ENCODE peak calls at places on chromosome 15, in ten cellular contexts. One of them, this sample, is unnamed.

GRCh38 chr15:28106294-28107110 is 7.4 kb upstream of the OCA2 start:
- DNase-seq in gastrocnemius medialis: no peak
- DNase-seq in right lobe of liver: no peak
- DNase-seq in esophagus squamous epithelium: no peak
- DNase-seq in breast epithelium: no peak
- DNase-seq in Peyer's patch: no peak
- DNase-seq in A549: peak; percentile 51
- DNase-seq in NB4: peak; percentile 25
- DNase-seq in adrenal gland: no peak
- DNase-seq in K562: no peak
- DNase-seq in this sample: no peak

GRCh38 chr15:68231102-68231818 is 1.7 kb upstream of the CLN6 start:
- DNase-seq in gastrocnemius medialis: no peak
- DNase-seq in right lobe of liver: no peak
- DNase-seq in esophagus squamous epithelium: no peak
- DNase-seq in breast epithelium: no peak
- DNase-seq in Peyer's patch: no peak
- DNase-seq in A549: no peak
- DNase-seq in NB4: no peak
- DNase-seq in adrenal gland: peak; percentile 65
- DNase-seq in K562: no peak
- DNase-seq in this sample: no peak

GRCh38 chr15:64583983-64584382 is 123.6 kb downstream of the ZNF609 start:
- DNase-seq in gastrocnemius medialis: no peak
- DNase-seq in right lobe of liver: no peak
- DNase-seq in esophagus squamous epithelium: no peak
- DNase-seq in breast epithelium: no peak
- DNase-seq in Peyer's patch: no peak
- DNase-seq in A549: no peak
- DNase-seq in NB4: no peak
- DNase-seq in adrenal gland: no peak
- DNase-seq in K562: no peak
- DNase-seq in this sample: no peak

GRCh38 chr15:65211157-65211982 is at the start of gene CILP:
- DNase-seq in gastrocnemius medialis: peak; percentile 69
- DNase-seq in right lobe of liver: no peak
- DNase-seq in esophagus squamous epithelium: no peak
- DNase-seq in breast epithelium: no peak
- DNase-seq in Peyer's patch: no peak
- DNase-seq in A549: no peak
- DNase-seq in NB4: no peak
- DNase-seq in adrenal gland: no peak
- DNase-seq in K562: no peak
- DNase-seq in this sample: no peak

GRCh38 chr15:70508561-70509281 is 254.6 kb downstream of the UACA start:
- DNase-seq in gastrocnemius medialis: peak; percentile 37
- DNase-seq in right lobe of liver: no peak
- DNase-seq in esophagus squamous epithelium: no peak
- DNase-seq in breast epithelium: no peak
- DNase-seq in Peyer's patch: no peak
- DNase-seq in A549: peak; percentile 99
- DNase-seq in NB4: peak; percentile 52
- DNase-seq in adrenal gland: no peak
- DNase-seq in K562: no peak
- DNase-seq in this sample: no peak

GRCh38 chr15:56969265-56969895 is 50.9 kb downstream of the TCF12 start:
- DNase-seq in gastrocnemius medialis: no peak
- DNase-seq in right lobe of liver: no peak
- DNase-seq in esophagus squamous epithelium: no peak
- DNase-seq in breast epithelium: no peak
- DNase-seq in Peyer's patch: no peak
- DNase-seq in A549: no peak
- DNase-seq in NB4: no peak
- DNase-seq in adrenal gland: no peak
- DNase-seq in K562: no peak
- DNase-seq in this sample: no peak

GRCh38 chr15:74144153-74144775 is 13.9 kb downstream of the ISLR2 start:
- DNase-seq in gastrocnemius medialis: no peak
- DNase-seq in right lobe of liver: no peak
- DNase-seq in esophagus squamous epithelium: no peak
- DNase-seq in breast epithelium: no peak
- DNase-seq in Peyer's patch: no peak
- DNase-seq in A549: peak; percentile 46
- DNase-seq in NB4: peak; percentile 46
- DNase-seq in adrenal gland: no peak
- DNase-seq in K562: peak; percentile 49
- DNase-seq in this sample: no peak

GRCh38 chr15:28978661-28979060 is 92.9 kb downstream of the APBA2 start:
- DNase-seq in gastrocnemius medialis: no peak
- DNase-seq in right lobe of liver: no peak
- DNase-seq in esophagus squamous epithelium: no peak
- DNase-seq in breast epithelium: no peak
- DNase-seq in Peyer's patch: no peak
- DNase-seq in A549: no peak
- DNase-seq in NB4: no peak
- DNase-seq in adrenal gland: no peak
- DNase-seq in K562: no peak
- DNase-seq in this sample: no peak

GRCh38 chr15:31135523-31135922 is 34.0 kb upstream of the TRPM1 start:
- DNase-seq in gastrocnemius medialis: no peak
- DNase-seq in right lobe of liver: no peak
- DNase-seq in esophagus squamous epithelium: no peak
- DNase-seq in breast epithelium: no peak
- DNase-seq in Peyer's patch: no peak
- DNase-seq in A549: no peak
- DNase-seq in NB4: peak; percentile 26
- DNase-seq in adrenal gland: no peak
- DNase-seq in K562: peak; percentile 9
- DNase-seq in this sample: no peak

GRCh38 chr15:63069616-63069952 is 27.0 kb downstream of the TPM1 start:
- DNase-seq in gastrocnemius medialis: no peak
- DNase-seq in right lobe of liver: no peak
- DNase-seq in esophagus squamous epithelium: no peak
- DNase-seq in breast epithelium: no peak
- DNase-seq in Peyer's patch: no peak
- DNase-seq in A549: no peak
- DNase-seq in NB4: no peak
- DNase-seq in adrenal gland: no peak
- DNase-seq in K562: no peak
- DNase-seq in this sample: no peak

GRCh38 chr15:73596214-73596613 is 37.0 kb downstream of the NPTN start:
- DNase-seq in gastrocnemius medialis: no peak
- DNase-seq in right lobe of liver: no peak
- DNase-seq in esophagus squamous epithelium: no peak
- DNase-seq in breast epithelium: no peak
- DNase-seq in Peyer's patch: no peak
- DNase-seq in A549: no peak
- DNase-seq in NB4: no peak
- DNase-seq in adrenal gland: no peak
- DNase-seq in K562: no peak
- DNase-seq in this sample: no peak

GRCh38 chr15:29756358-29757267 is 65.7 kb downstream of the TJP1 start:
- DNase-seq in gastrocnemius medialis: no peak
- DNase-seq in right lobe of liver: no peak
- DNase-seq in esophagus squamous epithelium: no peak
- DNase-seq in breast epithelium: no peak
- DNase-seq in Peyer's patch: no peak
- DNase-seq in A549: no peak
- DNase-seq in NB4: no peak
- DNase-seq in adrenal gland: no peak
- DNase-seq in K562: no peak
- DNase-seq in this sample: no peak

GRCh38 chr15:51971353-51972133 is at the start of gene LEO1:
- DNase-seq in gastrocnemius medialis: peak; percentile 91
- DNase-seq in right lobe of liver: peak; percentile 93
- DNase-seq in esophagus squamous epithelium: peak; percentile 68
- DNase-seq in breast epithelium: peak; percentile 85
- DNase-seq in Peyer's patch: peak; percentile 86
- DNase-seq in A549: peak; percentile 99
- DNase-seq in NB4: peak; percentile 98
- DNase-seq in adrenal gland: peak; percentile 96
- DNase-seq in K562: peak; percentile 96
- DNase-seq in this sample: peak; percentile 64
- TF ChIP-seq POLR2A in gastrocnemius medialis: peak; percentile 10
- TF ChIP-seq POLR2A in right lobe of liver: peak; percentile 63
- TF ChIP-seq POLR2A in esophagus squamous epithelium: no peak
- TF ChIP-seq POLR2A in breast epithelium: peak; percentile 22
- TF ChIP-seq POLR2A in Peyer's patch: peak; percentile 55
- TF ChIP-seq POLR2A in A549: peak; percentile 93
- TF ChIP-seq POLR2A in NB4: peak; percentile 93
- TF ChIP-seq POLR2A in adrenal gland: peak; percentile 73
- TF ChIP-seq POLR2A in K562: peak; percentile 96
- TF ChIP-seq POLR2A in this sample: peak; percentile 91

GRCh38 chr15:88620995-88621772 is at the start of gene AEN:
- DNase-seq in gastrocnemius medialis: peak; percentile 96
- DNase-seq in right lobe of liver: peak; percentile 98
- DNase-seq in esophagus squamous epithelium: peak; percentile 80
- DNase-seq in breast epithelium: peak; percentile 97
- DNase-seq in Peyer's patch: peak; percentile 97
- DNase-seq in A549: peak; percentile 98
- DNase-seq in NB4: peak; percentile 97
- DNase-seq in adrenal gland: peak; percentile 98
- DNase-seq in K562: peak; percentile 96
- DNase-seq in this sample: peak; percentile 74
- TF ChIP-seq POLR2A in gastrocnemius medialis: peak; percentile 69
- TF ChIP-seq POLR2A in right lobe of liver: peak; percentile 80
- TF ChIP-seq POLR2A in esophagus squamous epithelium: no peak
- TF ChIP-seq POLR2A in breast epithelium: no peak
- TF ChIP-seq POLR2A in Peyer's patch: peak; percentile 36
- TF ChIP-seq POLR2A in A549: peak; percentile 65
- TF ChIP-seq POLR2A in NB4: peak; percentile 60
- TF ChIP-seq POLR2A in adrenal gland: peak; percentile 36
- TF ChIP-seq POLR2A in K562: peak; percentile 77
- TF ChIP-seq POLR2A in this sample: peak; percentile 52

GRCh38 chr15:90876046-90876445 is 7.7 kb downstream of the FURIN start:
- DNase-seq in gastrocnemius medialis: no peak
- DNase-seq in right lobe of liver: no peak
- DNase-seq in esophagus squamous epithelium: no peak
- DNase-seq in breast epithelium: no peak
- DNase-seq in Peyer's patch: peak; percentile 41
- DNase-seq in A549: no peak
- DNase-seq in NB4: no peak
- DNase-seq in adrenal gland: no peak
- DNase-seq in K562: no peak
- DNase-seq in this sample: no peak

GRCh38 chr15:90875549-90875981 is 7.2 kb downstream of the FURIN start:
- DNase-seq in gastrocnemius medialis: no peak
- DNase-seq in right lobe of liver: no peak
- DNase-seq in esophagus squamous epithelium: no peak
- DNase-seq in breast epithelium: no peak
- DNase-seq in Peyer's patch: no peak
- DNase-seq in A549: no peak
- DNase-seq in NB4: no peak
- DNase-seq in adrenal gland: no peak
- DNase-seq in K562: no peak
- DNase-seq in this sample: no peak

GRCh38 chr15:90872481-90873184 is 4.2 kb downstream of the FURIN start:
- DNase-seq in gastrocnemius medialis: peak; percentile 63
- DNase-seq in right lobe of liver: no peak
- DNase-seq in esophagus squamous epithelium: no peak
- DNase-seq in breast epithelium: no peak
- DNase-seq in Peyer's patch: peak; percentile 45
- DNase-seq in A549: no peak
- DNase-seq in NB4: peak; percentile 83
- DNase-seq in adrenal gland: no peak
- DNase-seq in K562: peak; percentile 77
- DNase-seq in this sample: peak; percentile 79

GRCh38 chr15:90873488-90873997 is 5.2 kb downstream of the FURIN start:
- DNase-seq in gastrocnemius medialis: no peak
- DNase-seq in right lobe of liver: no peak
- DNase-seq in esophagus squamous epithelium: no peak
- DNase-seq in breast epithelium: no peak
- DNase-seq in Peyer's patch: no peak
- DNase-seq in A549: no peak
- DNase-seq in NB4: no peak
- DNase-seq in adrenal gland: no peak
- DNase-seq in K562: no peak
- DNase-seq in this sample: no peak

DNA sequence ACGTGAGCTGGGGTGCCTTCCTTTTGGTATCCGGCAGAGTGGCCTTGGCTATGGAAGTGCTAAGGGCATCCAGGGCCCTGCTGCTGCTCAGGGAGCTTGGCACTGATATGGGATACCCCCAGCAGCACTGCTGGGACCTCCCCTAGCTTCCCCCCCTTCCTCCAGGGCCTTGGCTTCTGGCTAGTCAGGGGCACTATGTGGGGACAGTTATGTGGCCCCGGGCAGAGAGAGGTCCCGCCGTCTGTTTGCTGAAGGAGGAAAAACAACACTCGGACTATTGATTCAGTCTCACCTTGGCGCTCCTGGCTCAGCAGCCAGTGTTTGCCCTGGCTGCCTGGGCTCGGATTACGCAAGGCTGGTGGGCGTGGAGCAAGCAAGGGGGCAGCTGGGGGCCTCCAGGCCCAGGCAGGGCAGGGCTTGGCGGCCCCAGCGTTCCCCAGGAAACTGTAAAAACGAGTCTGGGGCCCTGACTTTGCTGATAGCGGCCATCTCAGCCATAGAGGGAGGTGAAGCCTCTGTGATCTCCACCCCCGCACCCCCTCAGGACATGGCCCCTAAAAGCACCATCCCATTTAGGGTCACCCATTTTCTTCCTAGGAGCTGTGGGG is 5.7 kb downstream of the FURIN start:
- DNase-seq in gastrocnemius medialis: no peak
- DNase-seq in right lobe of liver: peak; percentile 92
- DNase-seq in esophagus squamous epithelium: no peak
- DNase-seq in breast epithelium: no peak
- DNase-seq in Peyer's patch: peak; percentile 47
- DNase-seq in A549: no peak
- DNase-seq in NB4: peak; percentile 89
- DNase-seq in adrenal gland: no peak
- DNase-seq in K562: peak; percentile 80
- DNase-seq in this sample: no peak
- TF ChIP-seq POLR2A in gastrocnemius medialis: no peak
- TF ChIP-seq POLR2A in right lobe of liver: peak; percentile 58
- TF ChIP-seq POLR2A in esophagus squamous epithelium: no peak
- TF ChIP-seq POLR2A in breast epithelium: no peak
- TF ChIP-seq POLR2A in Peyer's patch: no peak
- TF ChIP-seq POLR2A in A549: no peak
- TF ChIP-seq POLR2A in NB4: peak; percentile 10
- TF ChIP-seq POLR2A in adrenal gland: no peak
- TF ChIP-seq POLR2A in K562: no peak
- TF ChIP-seq POLR2A in this sample: no peak

DNA sequence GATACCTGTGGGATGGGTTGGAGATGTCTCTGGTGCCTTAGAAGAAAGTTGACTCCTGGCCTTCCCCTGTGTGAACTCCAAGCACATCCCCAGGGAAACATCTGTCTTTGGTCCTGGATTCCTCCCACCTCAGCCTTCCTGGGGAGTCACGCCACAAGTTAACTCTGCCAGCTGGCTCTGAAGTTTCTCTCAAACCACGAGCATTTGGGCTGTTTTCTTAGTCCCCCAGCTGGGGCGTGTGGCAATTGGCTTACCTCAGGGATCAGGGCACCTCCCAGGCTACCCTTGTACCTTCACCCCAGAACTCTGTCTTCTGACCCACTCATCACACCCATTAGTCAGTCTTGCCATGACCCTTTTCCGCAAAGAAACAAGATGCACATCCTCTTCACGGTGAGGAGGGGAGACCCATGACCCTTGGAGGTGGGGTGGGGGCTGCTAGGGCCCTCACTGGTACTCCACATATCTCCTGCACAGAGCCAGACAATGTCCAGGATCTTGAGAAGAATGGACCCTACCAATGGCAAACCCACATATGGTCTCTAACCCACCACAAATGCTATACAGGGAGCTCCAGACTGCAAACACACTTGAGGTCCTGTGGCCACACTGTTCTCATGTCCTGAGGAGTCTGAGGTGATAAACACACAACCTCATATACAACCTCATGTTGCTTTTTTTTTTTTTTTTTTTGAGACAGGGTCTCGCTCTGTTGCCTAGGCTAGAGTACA is 3.9 kb downstream of the NEIL1 start:
- DNase-seq in gastrocnemius medialis: no peak
- DNase-seq in right lobe of liver: no peak
- DNase-seq in esophagus squamous epithelium: no peak
- DNase-seq in breast epithelium: no peak
- DNase-seq in Peyer's patch: no peak
- DNase-seq in A549: no peak
- DNase-seq in NB4: peak; percentile 52
- DNase-seq in adrenal gland: no peak
- DNase-seq in K562: no peak
- DNase-seq in this sample: no peak
- TF ChIP-seq POLR2A in gastrocnemius medialis: no peak
- TF ChIP-seq POLR2A in right lobe of liver: no peak
- TF ChIP-seq POLR2A in esophagus squamous epithelium: no peak
- TF ChIP-seq POLR2A in breast epithelium: no peak
- TF ChIP-seq POLR2A in Peyer's patch: no peak
- TF ChIP-seq POLR2A in A549: no peak
- TF ChIP-seq POLR2A in NB4: peak; percentile 9
- TF ChIP-seq POLR2A in adrenal gland: no peak
- TF ChIP-seq POLR2A in K562: no peak
- TF ChIP-seq POLR2A in this sample: no peak

This sample was measured in H54.